ENCODE peak calls at places on chromosomes 11 and 22, in ten cellular contexts. N is EL; R is T-cell; I is cortex of kidney; G is Peyer's patch; U is smooth muscle cell of the brain vasculature; F is mucosa of descending colon; E is mammary epithelial cell; D is fibroblast of the conjunctiva; L is stimulated activated effector memory CD8-positive, alpha-beta T cell treated with anti-CD3 and anti-CD28 coated beads, Interleukin-12 subunit alpha, Interleukin-12 subunit beta, amount 100 ng/mL, for 72 hours. O is an unnamed sample.

GRCh38 chr11:8017894-8018741 is 31.0 kb downstream of the EIF3F start:
- DNase-seq in N (no peak), R (no peak), I (no peak), G (peak), U (no peak), F (no peak), E (no peak), D (no peak), L (peak), O (no peak)

GRCh38 chr11:121833970-121834369 is 282.0 kb downstream of the BLID start:
- DNase-seq in N (no peak), R (no peak), I (no peak), G (no peak), U (no peak), F (no peak), E (no peak), D (no peak), L (no peak), O (no peak)

GRCh38 chr11:36150986-36151385 is 138.2 kb downstream of the COMMD9 start:
- DNase-seq in N (no peak), R (no peak), I (no peak), G (no peak), U (no peak), F (no peak), E (no peak), D (no peak), L (no peak), O (no peak)

GRCh38 chr22:28846994-28847393 is 36.4 kb upstream of the ZNRF3 start:
- DNase-seq in N (no peak), R (no peak), I (no peak), G (no peak), U (no peak), F (no peak), E (no peak), D (no peak), L (no peak), O (no peak)

GRCh38 chr11:105137286-105137685 is 2.3 kb downstream of the CARD18 start:
- DNase-seq in N (peak), R (no peak), I (no peak), G (no peak), U (no peak), F (no peak), E (peak), D (no peak), L (no peak), O (no peak)

GRCh38 chr22:46534177-46534776 is 3.1 kb downstream of the CELSR1 start:
- DNase-seq in N (no peak), R (no peak), I (no peak), G (no peak), U (no peak), F (no peak), E (no peak), D (no peak), L (no peak), O (no peak)

GRCh38 chr11:121723261-121723741 is 270.5 kb upstream of the SORL1-AS1 start:
- DNase-seq in N (peak), R (no peak), I (no peak), G (no peak), U (peak), F (no peak), E (no peak), D (no peak), L (no peak), O (no peak)

GRCh38 chr22:40635940-40636379 is 559 bp downstream of the MRTFA start:
- DNase-seq in N (no peak), R (no peak), I (no peak), G (no peak), U (no peak), F (no peak), E (no peak), D (no peak), L (no peak), O (no peak)

GRCh38 chr11:72308226-72309073 is 64.5 kb upstream of the PHOX2A start:
- DNase-seq in N (peak), R (no peak), I (no peak), G (no peak), U (no peak), F (no peak), E (peak), D (peak), L (no peak), O (no peak)

GRCh38 chr22:20957118-20957690 is 9.9 kb upstream of the AIFM3 start:
- DNase-seq in N (peak), R (no peak), I (no peak), G (peak), U (no peak), F (peak), E (no peak), D (no peak), L (no peak), O (no peak)

GRCh38 chr11:8531312-8531711 is 62.7 kb downstream of the STK33 start:
- DNase-seq in N (no peak), R (no peak), I (no peak), G (no peak), U (no peak), F (no peak), E (no peak), D (no peak), L (no peak), O (no peak)

GRCh38 chr11:10494636-10495463 is 39.8 kb downstream of the AMPD3 start:
- DNase-seq in N (no peak), R (no peak), I (no peak), G (no peak), U (no peak), F (no peak), E (no peak), D (no peak), L (no peak), O (peak)

GRCh38 chr22:26320469-26320868 is 108.6 kb upstream of the ASPHD2 start:
- DNase-seq in N (no peak), R (no peak), I (no peak), G (no peak), U (no peak), F (no peak), E (no peak), D (no peak), L (no peak), O (no peak)

GRCh38 chr11:73978576-73979086 is 4.0 kb downstream of the UCP2 start:
- DNase-seq in N (no peak), R (no peak), I (no peak), G (peak), U (no peak), F (no peak), E (peak), D (no peak), L (no peak), O (no peak)

GRCh38 chr22:17831527-17832251 is 57.4 kb upstream of the BID start:
- DNase-seq in N (no peak), R (no peak), I (no peak), G (no peak), U (no peak), F (no peak), E (no peak), D (no peak), L (no peak), O (no peak)

GRCh38 chr11:36015806-36016205 is 71.9 kb downstream of the LDLRAD3 start:
- DNase-seq in N (no peak), R (no peak), I (no peak), G (no peak), U (no peak), F (no peak), E (no peak), D (no peak), L (no peak), O (no peak)

GRCh38 chr22:31039393-31039792 is 41.7 kb upstream of the SMTN start:
- DNase-seq in N (peak), R (no peak), I (no peak), G (peak), U (no peak), F (no peak), E (no peak), D (peak), L (no peak), O (no peak)

GRCh38 chr11:66768088-66768521 is 39.1 kb upstream of the SPTBN2 start:
- DNase-seq in N (no peak), R (no peak), I (no peak), G (no peak), U (no peak), F (no peak), E (peak), D (no peak), L (no peak), O (no peak)

GRCh38 chr11:117909611-117910382 is 19.4 kb downstream of the TMPRSS13 start:
- DNase-seq in N (no peak), R (no peak), I (no peak), G (peak), U (no peak), F (no peak), E (no peak), D (no peak), L (no peak), O (peak)

GRCh38 chr22:23361676-23362075 is 181.4 kb downstream of the BCR start:
- DNase-seq in N (no peak), R (no peak), I (no peak), G (no peak), U (no peak), F (no peak), E (no peak), D (no peak), L (no peak), O (no peak)

GRCh38 chr11:22875869-22876473 is 15.7 kb upstream of the CCDC179 start:
- DNase-seq in N (peak), R (peak), I (no peak), G (peak), U (peak), F (peak), E (peak), D (peak), L (peak), O (no peak)

GRCh38 chr22:25136953-25137576 is 62.6 kb upstream of the CRYBB3 start:
- DNase-seq in N (no peak), R (no peak), I (no peak), G (no peak), U (no peak), F (no peak), E (no peak), D (no peak), L (no peak), O (no peak)

GRCh38 chr11:44607324-44607962 is 42.0 kb downstream of the CD82 start:
- DNase-seq in N (peak), R (no peak), I (no peak), G (no peak), U (no peak), F (no peak), E (peak), D (no peak), L (no peak), O (no peak)

GRCh38 chr11:121661796-121662508 is 209.2 kb upstream of the SORL1-AS1 start:
- DNase-seq in N (peak), R (no peak), I (no peak), G (no peak), U (no peak), F (no peak), E (peak), D (peak), L (no peak), O (no peak)

GRCh38 chr11:100918551-100919500 is 210.8 kb downstream of the PGR start:
- DNase-seq in N (peak), R (no peak), I (no peak), G (no peak), U (peak), F (no peak), E (no peak), D (no peak), L (no peak), O (no peak)

GRCh38 chr11:134120921-134121526 is 52.2 kb downstream of the JAM3 start:
- DNase-seq in N (peak), R (no peak), I (no peak), G (no peak), U (no peak), F (no peak), E (peak), D (peak), L (no peak), O (no peak)

GRCh38 chr11:78698612-78699011 is 123.9 kb upstream of the NARS2 start:
- DNase-seq in N (peak), R (no peak), I (no peak), G (no peak), U (peak), F (no peak), E (peak), D (no peak), L (no peak), O (no peak)

GRCh38 chr11:33753304-33753703 is 17.1 kb upstream of the CD59 start:
- DNase-seq in N (peak), R (no peak), I (no peak), G (no peak), U (no peak), F (no peak), E (peak), D (no peak), L (no peak), O (no peak)

GRCh38 chr11:76543006-76543703 is 98.3 kb downstream of the EMSY start:
- DNase-seq in N (peak), R (no peak), I (no peak), G (no peak), U (no peak), F (no peak), E (peak), D (no peak), L (no peak), O (no peak)

GRCh38 chr11:73236879-73237278 is 18.8 kb downstream of the P2RY2 start:
- DNase-seq in N (peak), R (peak), I (no peak), G (peak), U (no peak), F (peak), E (peak), D (no peak), L (peak), O (no peak)

GRCh38 chr22:39535302-39535805 is 2.8 kb upstream of the RPS19BP1 start:
- DNase-seq in N (no peak), R (no peak), I (no peak), G (no peak), U (no peak), F (no peak), E (no peak), D (no peak), L (no peak), O (no peak)

O was measured in suprapubic skin.